ENCODE peak calls at places on chromosomes 13 and 19, in five cellular contexts. H, R, J, T and B are unnamed samples.
A peak's percentile ranks its signal among the peaks of the same experiment; 100 is the strongest.

GRCh38 chr19:17329061-17329767 is 5.4 kb downstream of the ANO8 start:
- DNase-seq in R (no peak), J (peak; percentile 33), H (no peak), T (no peak), B (no peak)

GRCh38 chr13:29674532-29674931 is 79.0 kb upstream of the SLC7A1 start:
- DNase-seq in R (no peak), H (no peak), J (no peak), T (no peak), B (no peak)

GRCh38 chr19:50659318-50660082 is 10.3 kb downstream of the C19orf81 start:
- DNase-seq in T (no peak), R (no peak), H (no peak), J (no peak), B (no peak)

GRCh38 chr13:98326274-98326673 is 149.2 kb upstream of the RNF113B start:
- DNase-seq in J (no peak), R (no peak), T (no peak), H (no peak), B (no peak)

GRCh38 chr13:32585625-32586021 is 629 bp upstream of the PDS5B start:
- DNase-seq in H (peak; percentile 22), J (no peak), T (no peak), R (peak; percentile 13), B (no peak)

GRCh38 chr13:81487151-81487550 is 1146.2 kb upstream of the SPRY2 start:
- DNase-seq in R (no peak), T (no peak), H (no peak), J (no peak), B (no peak)

GRCh38 chr13:48975101-48975925 is at the start of gene FNDC3A:
- DNase-seq in T (no peak), J (peak; percentile 76), R (no peak), H (peak; percentile 64), B (no peak)

GRCh38 chr19:28530406-28531035 is 682.4 kb downstream of the UQCRFS1 start:
- DNase-seq in J (no peak), H (no peak), T (no peak), R (no peak), B (no peak)

GRCh38 chr13:76316998-76317527 is 569.1 kb downstream of the KCTD12 start:
- DNase-seq in J (no peak), R (no peak), T (no peak), H (no peak), B (no peak)

GRCh38 chr19:34837262-34837661 is 64.2 kb upstream of the ZNF599 start:
- DNase-seq in H (peak; percentile 3), R (no peak), J (no peak), T (no peak), B (no peak)

GRCh38 chr13:35888327-35888940 is 242.7 kb downstream of the DCLK1 start:
- DNase-seq in H (peak; percentile 48), T (no peak), J (no peak), R (no peak), B (no peak)

GRCh38 chr13:52713894-52714293 is 25.7 kb downstream of the CNMD start:
- DNase-seq in T (no peak), H (no peak), R (no peak), J (no peak), B (no peak)

GRCh38 chr19:51712461-51713081 is 11.2 kb downstream of the HAS1 start:
- DNase-seq in J (no peak), T (no peak), R (no peak), H (peak; percentile 72), B (no peak)

GRCh38 chr19:37991841-37992248 is 84.8 kb downstream of the SIPA1L3 start:
- DNase-seq in T (no peak), J (no peak), R (no peak), H (peak; percentile 45), B (no peak)

GRCh38 chr19:10602330-10603083 is 15.4 kb upstream of the AP1M2 start:
- DNase-seq in J (peak; percentile 84), T (peak; percentile 31), H (peak; percentile 62), R (peak; percentile 92), B (peak; percentile 85)

GRCh38 chr13:95784161-95784880 is 107.4 kb downstream of the DNAJC3 start:
- DNase-seq in T (no peak), R (no peak), H (peak; percentile 76), J (no peak), B (no peak)

GRCh38 chr19:5046339-5047039 is 77.6 kb downstream of the KDM4B start:
- DNase-seq in T (no peak), R (no peak), H (peak; percentile 85), J (no peak), B (no peak)

GRCh38 chr19:51163257-51163656 is 21.2 kb downstream of the SIGLEC7 start:
- DNase-seq in J (no peak), T (no peak), H (no peak), R (no peak), B (no peak)

GRCh38 chr13:113273856-113274590 is 23.0 kb upstream of the LAMP1 start:
- DNase-seq in H (peak; percentile 54), R (no peak), J (no peak), T (no peak), B (no peak)

GRCh38 chr13:76533251-76533650 is 353.0 kb downstream of the KCTD12 start:
- DNase-seq in T (no peak), R (no peak), J (no peak), H (no peak), B (no peak)

GRCh38 chr13:67147257-67148218 is 82.6 kb downstream of the PCDH9 start:
- DNase-seq in R (no peak), J (no peak), H (no peak), T (no peak), B (no peak)

GRCh38 chr13:24863748-24864540 is 100.0 kb downstream of the RNF17 start:
- DNase-seq in T (no peak), J (no peak), R (no peak), H (no peak), B (no peak)

GRCh38 chr19:16309653-16310052 is 15.0 kb upstream of the KLF2 start:
- DNase-seq in R (no peak), H (no peak), J (no peak), T (no peak), B (no peak)